ENCODE peak calls at places on chromosomes 3 and 15, in eight cellular contexts. One of them, this sample, is unnamed.
A peak's percentile ranks its signal among the peaks of the same experiment; 100 is the strongest.

GRCh38 chr3:125051715-125052581 is 3.8 kb downstream of the HEG1 start:
- DNase-seq in HTR-8/SVneo: no peak
- DNase-seq in GM04503: peak; percentile 78
- DNase-seq in stimulated activated CD4-positive, alpha-beta T cell treated with anti-CD3 and anti-CD28 coated beads, Interleukin-12 subunit alpha, Interleukin-12 subunit beta, amount 100 ng/mL, for 48 hours: peak; percentile 40
- DNase-seq in nephron progenitor cell: peak; percentile 31
- DNase-seq in amniotic stem cell: peak; percentile 74
- DNase-seq in GM19239: peak; percentile 50
- DNase-seq in WTC11: no peak
- DNase-seq in this sample: peak; percentile 85

GRCh38 chr3:156382458-156383346 is 172.2 kb downstream of the SSR3 start:
- DNase-seq in GM19239: peak; percentile 24
- DNase-seq in amniotic stem cell: no peak
- DNase-seq in GM04503: no peak
- DNase-seq in nephron progenitor cell: peak; percentile 18
- DNase-seq in WTC11: peak; percentile 70
- DNase-seq in stimulated activated CD4-positive, alpha-beta T cell treated with anti-CD3 and anti-CD28 coated beads, Interleukin-12 subunit alpha, Interleukin-12 subunit beta, amount 100 ng/mL, for 48 hours: no peak
- DNase-seq in HTR-8/SVneo: peak; percentile 24
- DNase-seq in this sample: no peak

GRCh38 chr3:127799476-127800222 is 22.7 kb downstream of the MGLL start:
- DNase-seq in GM04503: peak; percentile 63
- DNase-seq in WTC11: no peak
- DNase-seq in amniotic stem cell: peak; percentile 84
- DNase-seq in HTR-8/SVneo: peak; percentile 63
- DNase-seq in stimulated activated CD4-positive, alpha-beta T cell treated with anti-CD3 and anti-CD28 coated beads, Interleukin-12 subunit alpha, Interleukin-12 subunit beta, amount 100 ng/mL, for 48 hours: no peak
- DNase-seq in GM19239: no peak
- DNase-seq in nephron progenitor cell: no peak
- DNase-seq in this sample: peak; percentile 94

GRCh38 chr3:57120803-57121174 is 44.4 kb downstream of the IL17RD start:
- DNase-seq in HTR-8/SVneo: no peak
- DNase-seq in nephron progenitor cell: no peak
- DNase-seq in stimulated activated CD4-positive, alpha-beta T cell treated with anti-CD3 and anti-CD28 coated beads, Interleukin-12 subunit alpha, Interleukin-12 subunit beta, amount 100 ng/mL, for 48 hours: no peak
- DNase-seq in WTC11: no peak
- DNase-seq in GM04503: no peak
- DNase-seq in GM19239: no peak
- DNase-seq in amniotic stem cell: no peak
- DNase-seq in this sample: no peak

GRCh38 chr3:30770387-30770786 is 124.1 kb downstream of the GADL1 start:
- DNase-seq in stimulated activated CD4-positive, alpha-beta T cell treated with anti-CD3 and anti-CD28 coated beads, Interleukin-12 subunit alpha, Interleukin-12 subunit beta, amount 100 ng/mL, for 48 hours: no peak
- DNase-seq in HTR-8/SVneo: peak; percentile 50
- DNase-seq in nephron progenitor cell: no peak
- DNase-seq in GM04503: peak; percentile 85
- DNase-seq in WTC11: no peak
- DNase-seq in amniotic stem cell: no peak
- DNase-seq in GM19239: no peak
- DNase-seq in this sample: peak; percentile 88

GRCh38 chr3:64216706-64217105 is 8.6 kb downstream of the PRICKLE2 start:
- DNase-seq in stimulated activated CD4-positive, alpha-beta T cell treated with anti-CD3 and anti-CD28 coated beads, Interleukin-12 subunit alpha, Interleukin-12 subunit beta, amount 100 ng/mL, for 48 hours: no peak
- DNase-seq in WTC11: no peak
- DNase-seq in amniotic stem cell: no peak
- DNase-seq in nephron progenitor cell: peak; percentile 21
- DNase-seq in GM19239: no peak
- DNase-seq in GM04503: no peak
- DNase-seq in HTR-8/SVneo: peak; percentile 17
- DNase-seq in this sample: no peak

GRCh38 chr15:90059208-90059985 is 42.9 kb downstream of the IDH2 start:
- DNase-seq in WTC11: peak; percentile 59
- DNase-seq in nephron progenitor cell: no peak
- DNase-seq in GM19239: peak; percentile 82
- DNase-seq in stimulated activated CD4-positive, alpha-beta T cell treated with anti-CD3 and anti-CD28 coated beads, Interleukin-12 subunit alpha, Interleukin-12 subunit beta, amount 100 ng/mL, for 48 hours: peak; percentile 82
- DNase-seq in amniotic stem cell: no peak
- DNase-seq in HTR-8/SVneo: no peak
- DNase-seq in GM04503: no peak
- DNase-seq in this sample: no peak

GRCh38 chr3:197573048-197573767 is 17.4 kb upstream of the BDH1 start:
- DNase-seq in amniotic stem cell: no peak
- DNase-seq in HTR-8/SVneo: no peak
- DNase-seq in GM04503: no peak
- DNase-seq in nephron progenitor cell: no peak
- DNase-seq in stimulated activated CD4-positive, alpha-beta T cell treated with anti-CD3 and anti-CD28 coated beads, Interleukin-12 subunit alpha, Interleukin-12 subunit beta, amount 100 ng/mL, for 48 hours: no peak
- DNase-seq in GM19239: no peak
- DNase-seq in WTC11: no peak
- DNase-seq in this sample: no peak

GRCh38 chr15:25810631-25811077 is 52.5 kb downstream of the ATP10A start:
- DNase-seq in GM04503: no peak
- DNase-seq in WTC11: no peak
- DNase-seq in stimulated activated CD4-positive, alpha-beta T cell treated with anti-CD3 and anti-CD28 coated beads, Interleukin-12 subunit alpha, Interleukin-12 subunit beta, amount 100 ng/mL, for 48 hours: no peak
- DNase-seq in HTR-8/SVneo: no peak
- DNase-seq in GM19239: no peak
- DNase-seq in amniotic stem cell: no peak
- DNase-seq in nephron progenitor cell: peak; percentile 50
- DNase-seq in this sample: no peak

GRCh38 chr3:4503050-4503449 is 9.9 kb downstream of the ITPR1 start:
- DNase-seq in GM04503: no peak
- DNase-seq in stimulated activated CD4-positive, alpha-beta T cell treated with anti-CD3 and anti-CD28 coated beads, Interleukin-12 subunit alpha, Interleukin-12 subunit beta, amount 100 ng/mL, for 48 hours: no peak
- DNase-seq in GM19239: no peak
- DNase-seq in amniotic stem cell: no peak
- DNase-seq in HTR-8/SVneo: no peak
- DNase-seq in nephron progenitor cell: no peak
- DNase-seq in WTC11: no peak
- DNase-seq in this sample: no peak

GRCh38 chr3:52827866-52828376 is 2.6 kb downstream of the ITIH4 start:
- DNase-seq in nephron progenitor cell: no peak
- DNase-seq in amniotic stem cell: no peak
- DNase-seq in GM19239: no peak
- DNase-seq in GM04503: no peak
- DNase-seq in stimulated activated CD4-positive, alpha-beta T cell treated with anti-CD3 and anti-CD28 coated beads, Interleukin-12 subunit alpha, Interleukin-12 subunit beta, amount 100 ng/mL, for 48 hours: no peak
- DNase-seq in HTR-8/SVneo: no peak
- DNase-seq in WTC11: no peak
- DNase-seq in this sample: no peak

GRCh38 chr3:67804089-67804488 is 149.7 kb upstream of the SUCLG2 start:
- DNase-seq in WTC11: no peak
- DNase-seq in GM04503: no peak
- DNase-seq in amniotic stem cell: no peak
- DNase-seq in HTR-8/SVneo: no peak
- DNase-seq in stimulated activated CD4-positive, alpha-beta T cell treated with anti-CD3 and anti-CD28 coated beads, Interleukin-12 subunit alpha, Interleukin-12 subunit beta, amount 100 ng/mL, for 48 hours: no peak
- DNase-seq in nephron progenitor cell: no peak
- DNase-seq in GM19239: no peak
- DNase-seq in this sample: no peak

GRCh38 chr3:43996379-43997301 is 245.0 kb upstream of the TOPAZ1 start:
- DNase-seq in nephron progenitor cell: peak; percentile 62
- DNase-seq in GM19239: no peak
- DNase-seq in WTC11: peak; percentile 58
- DNase-seq in GM04503: no peak
- DNase-seq in stimulated activated CD4-positive, alpha-beta T cell treated with anti-CD3 and anti-CD28 coated beads, Interleukin-12 subunit alpha, Interleukin-12 subunit beta, amount 100 ng/mL, for 48 hours: no peak
- DNase-seq in amniotic stem cell: no peak
- DNase-seq in HTR-8/SVneo: peak; percentile 30
- DNase-seq in this sample: peak; percentile 40

GRCh38 chr15:70113304-70113700 is 15.6 kb upstream of the TLE3 start:
- DNase-seq in amniotic stem cell: no peak
- DNase-seq in stimulated activated CD4-positive, alpha-beta T cell treated with anti-CD3 and anti-CD28 coated beads, Interleukin-12 subunit alpha, Interleukin-12 subunit beta, amount 100 ng/mL, for 48 hours: no peak
- DNase-seq in GM19239: no peak
- DNase-seq in WTC11: no peak
- DNase-seq in HTR-8/SVneo: no peak
- DNase-seq in nephron progenitor cell: no peak
- DNase-seq in GM04503: no peak
- DNase-seq in this sample: no peak